ENCODE peak calls at places on chromosomes 12 and 14, in five cellular contexts. One of them, this sample, is unnamed.
A peak's percentile ranks its signal among the peaks of the same experiment; 100 is the strongest.

GRCh38 chr12:116864371-116865160 is 16.7 kb downstream of the HRK start:
- DNase-seq in omental fat pad: no peak
- DNase-seq in neural progenitor cell: no peak
- DNase-seq in fibroblast of the aortic adventitia: peak; percentile 85
- DNase-seq in progenitor cell of endocrine pancreas: no peak
- DNase-seq in this sample: no peak

GRCh38 chr14:33765251-33765650 is 185.6 kb downstream of the EGLN3 start:
- DNase-seq in omental fat pad: no peak
- DNase-seq in neural progenitor cell: peak; percentile 91
- DNase-seq in fibroblast of the aortic adventitia: peak; percentile 70
- DNase-seq in progenitor cell of endocrine pancreas: no peak
- DNase-seq in this sample: no peak

GRCh38 chr14:55448146-55448614 is 7.8 kb upstream of the TBPL2 start:
- DNase-seq in omental fat pad: no peak
- DNase-seq in neural progenitor cell: no peak
- DNase-seq in fibroblast of the aortic adventitia: peak; percentile 95
- DNase-seq in progenitor cell of endocrine pancreas: no peak
- DNase-seq in this sample: no peak

GRCh38 chr12:131054345-131055092 is 100.8 kb downstream of the ADGRD1 start:
- DNase-seq in omental fat pad: no peak
- DNase-seq in neural progenitor cell: no peak
- DNase-seq in fibroblast of the aortic adventitia: no peak
- DNase-seq in progenitor cell of endocrine pancreas: no peak
- DNase-seq in this sample: no peak

GRCh38 chr14:104749111-104749649 is 3.8 kb upstream of the SIVA1 start:
- DNase-seq in omental fat pad: no peak
- DNase-seq in neural progenitor cell: peak; percentile 42
- DNase-seq in fibroblast of the aortic adventitia: peak; percentile 61
- DNase-seq in progenitor cell of endocrine pancreas: no peak
- DNase-seq in this sample: no peak

GRCh38 chr12:89451876-89452275 is 72.7 kb downstream of the GALNT4 start:
- DNase-seq in omental fat pad: no peak
- DNase-seq in neural progenitor cell: peak; percentile 74
- DNase-seq in fibroblast of the aortic adventitia: peak; percentile 66
- DNase-seq in progenitor cell of endocrine pancreas: no peak
- DNase-seq in this sample: no peak

GRCh38 chr12:131402781-131403396 is 308.0 kb upstream of the SFSWAP start:
- DNase-seq in omental fat pad: no peak
- DNase-seq in neural progenitor cell: no peak
- DNase-seq in fibroblast of the aortic adventitia: no peak
- DNase-seq in progenitor cell of endocrine pancreas: no peak
- DNase-seq in this sample: no peak

GRCh38 chr12:45336762-45337596 is 121.1 kb downstream of the ANO6 start:
- DNase-seq in omental fat pad: no peak
- DNase-seq in neural progenitor cell: no peak
- DNase-seq in fibroblast of the aortic adventitia: peak; percentile 82
- DNase-seq in progenitor cell of endocrine pancreas: no peak
- DNase-seq in this sample: no peak

GRCh38 chr12:28998662-28999120 is 150.4 kb upstream of the FAR2 start:
- DNase-seq in omental fat pad: no peak
- DNase-seq in neural progenitor cell: peak; percentile 10
- DNase-seq in fibroblast of the aortic adventitia: peak; percentile 70
- DNase-seq in progenitor cell of endocrine pancreas: no peak
- DNase-seq in this sample: no peak

GRCh38 chr14:91144425-91145145 is 30.7 kb downstream of the DGLUCY start:
- DNase-seq in omental fat pad: no peak
- DNase-seq in neural progenitor cell: peak; percentile 27
- DNase-seq in fibroblast of the aortic adventitia: peak; percentile 78
- DNase-seq in progenitor cell of endocrine pancreas: no peak
- DNase-seq in this sample: no peak

GRCh38 chr14:92586001-92586947 is 72.7 kb downstream of the RIN3 start:
- DNase-seq in omental fat pad: no peak
- DNase-seq in neural progenitor cell: no peak
- DNase-seq in fibroblast of the aortic adventitia: peak; percentile 99
- DNase-seq in progenitor cell of endocrine pancreas: no peak
- DNase-seq in this sample: no peak

GRCh38 chr14:76640923-76641395 is 120.3 kb upstream of the VASH1 start:
- DNase-seq in omental fat pad: no peak
- DNase-seq in neural progenitor cell: no peak
- DNase-seq in fibroblast of the aortic adventitia: no peak
- DNase-seq in progenitor cell of endocrine pancreas: no peak
- DNase-seq in this sample: no peak

GRCh38 chr14:68137704-68138619 is 318.4 kb downstream of the RAD51B start:
- DNase-seq in omental fat pad: no peak
- DNase-seq in neural progenitor cell: peak; percentile 90
- DNase-seq in fibroblast of the aortic adventitia: peak; percentile 87
- DNase-seq in progenitor cell of endocrine pancreas: no peak
- DNase-seq in this sample: no peak

GRCh38 chr12:111450676-111451075 is 45.0 kb downstream of the SH2B3 start:
- DNase-seq in omental fat pad: no peak
- DNase-seq in neural progenitor cell: no peak
- DNase-seq in fibroblast of the aortic adventitia: no peak
- DNase-seq in progenitor cell of endocrine pancreas: no peak
- DNase-seq in this sample: no peak

GRCh38 chr14:56949828-56950227 is 139.5 kb upstream of the OTX2 start:
- DNase-seq in omental fat pad: no peak
- DNase-seq in neural progenitor cell: no peak
- DNase-seq in fibroblast of the aortic adventitia: no peak
- DNase-seq in progenitor cell of endocrine pancreas: no peak
- DNase-seq in this sample: no peak

GRCh38 chr14:20413785-20414117 is 450 bp upstream of the TEP1 start:
- DNase-seq in omental fat pad: no peak
- DNase-seq in neural progenitor cell: peak; percentile 38
- DNase-seq in fibroblast of the aortic adventitia: no peak
- DNase-seq in progenitor cell of endocrine pancreas: no peak
- DNase-seq in this sample: no peak

GRCh38 chr12:6823161-6824084 is 1.8 kb downstream of the GPR162 start:
- DNase-seq in omental fat pad: no peak
- DNase-seq in neural progenitor cell: no peak
- DNase-seq in fibroblast of the aortic adventitia: no peak
- DNase-seq in progenitor cell of endocrine pancreas: no peak
- DNase-seq in this sample: no peak

GRCh38 chr12:113625499-113625898 is 153.8 kb upstream of the LHX5 start:
- DNase-seq in omental fat pad: no peak
- DNase-seq in neural progenitor cell: no peak
- DNase-seq in fibroblast of the aortic adventitia: no peak
- DNase-seq in progenitor cell of endocrine pancreas: no peak
- DNase-seq in this sample: no peak

GRCh38 chr14:75306917-75307699 is 28.5 kb downstream of the FOS start:
- DNase-seq in omental fat pad: no peak
- DNase-seq in neural progenitor cell: peak; percentile 39
- DNase-seq in fibroblast of the aortic adventitia: no peak
- DNase-seq in progenitor cell of endocrine pancreas: no peak
- DNase-seq in this sample: no peak

GRCh38 chr14:57346741-57347140 is 43.6 kb upstream of the NAA30 start:
- DNase-seq in omental fat pad: no peak
- DNase-seq in neural progenitor cell: no peak
- DNase-seq in fibroblast of the aortic adventitia: no peak
- DNase-seq in progenitor cell of endocrine pancreas: no peak
- DNase-seq in this sample: no peak

GRCh38 chr14:68938515-68939423 is 40.3 kb downstream of the ACTN1 start:
- DNase-seq in omental fat pad: no peak
- DNase-seq in neural progenitor cell: no peak
- DNase-seq in fibroblast of the aortic adventitia: no peak
- DNase-seq in progenitor cell of endocrine pancreas: no peak
- DNase-seq in this sample: no peak

GRCh38 chr12:873954-874353 is 75.5 kb downstream of the RAD52 start:
- DNase-seq in omental fat pad: no peak
- DNase-seq in neural progenitor cell: no peak
- DNase-seq in fibroblast of the aortic adventitia: no peak
- DNase-seq in progenitor cell of endocrine pancreas: no peak
- DNase-seq in this sample: no peak

GRCh38 chr12:75622492-75622891 is 111.1 kb upstream of the KRR1 start:
- DNase-seq in omental fat pad: no peak
- DNase-seq in neural progenitor cell: no peak
- DNase-seq in fibroblast of the aortic adventitia: no peak
- DNase-seq in progenitor cell of endocrine pancreas: no peak
- DNase-seq in this sample: no peak

GRCh38 chr12:76252031-76252430 is 96.2 kb downstream of the BBS10 start:
- DNase-seq in omental fat pad: no peak
- DNase-seq in neural progenitor cell: no peak
- DNase-seq in fibroblast of the aortic adventitia: no peak
- DNase-seq in progenitor cell of endocrine pancreas: no peak
- DNase-seq in this sample: no peak

GRCh38 chr12:66668311-66668710 is 10.6 kb downstream of the GRIP1 start:
- DNase-seq in omental fat pad: no peak
- DNase-seq in neural progenitor cell: no peak
- DNase-seq in fibroblast of the aortic adventitia: no peak
- DNase-seq in progenitor cell of endocrine pancreas: no peak
- DNase-seq in this sample: no peak

GRCh38 chr14:100914597-100915021 is 11.1 kb upstream of the RTL1 start:
- DNase-seq in omental fat pad: no peak
- DNase-seq in neural progenitor cell: no peak
- DNase-seq in fibroblast of the aortic adventitia: peak; percentile 13
- DNase-seq in progenitor cell of endocrine pancreas: no peak
- DNase-seq in this sample: no peak

GRCh38 chr14:104550849-104551728 is 28.5 kb upstream of the C14orf180 start:
- DNase-seq in omental fat pad: peak; percentile 1
- DNase-seq in neural progenitor cell: no peak
- DNase-seq in fibroblast of the aortic adventitia: no peak
- DNase-seq in progenitor cell of endocrine pancreas: no peak
- DNase-seq in this sample: no peak

GRCh38 chr12:95805864-95806669 is 15.5 kb upstream of the NTN4 start:
- DNase-seq in omental fat pad: no peak
- DNase-seq in neural progenitor cell: no peak
- DNase-seq in fibroblast of the aortic adventitia: peak; percentile 98
- DNase-seq in progenitor cell of endocrine pancreas: no peak
- DNase-seq in this sample: no peak

GRCh38 chr12:122834229-122834920 is 882 bp upstream of the HIP1R start:
- DNase-seq in omental fat pad: no peak
- DNase-seq in neural progenitor cell: peak; percentile 95
- DNase-seq in fibroblast of the aortic adventitia: peak; percentile 67
- DNase-seq in progenitor cell of endocrine pancreas: peak; percentile 40
- DNase-seq in this sample: peak; percentile 14
- TF ChIP-seq CTCF in omental fat pad: no peak
- TF ChIP-seq CTCF in neural progenitor cell: peak; percentile 27
- TF ChIP-seq CTCF in fibroblast of the aortic adventitia: peak; percentile 38
- TF ChIP-seq CTCF in progenitor cell of endocrine pancreas: peak; percentile 22
- TF ChIP-seq CTCF in this sample: no peak

GRCh38 chr14:63852817-63853730 is at the start of gene SYNE2:
- DNase-seq in omental fat pad: no peak
- DNase-seq in neural progenitor cell: peak; percentile 94
- DNase-seq in fibroblast of the aortic adventitia: peak; percentile 65
- DNase-seq in progenitor cell of endocrine pancreas: peak; percentile 80
- DNase-seq in this sample: peak; percentile 83
- TF ChIP-seq CTCF in omental fat pad: no peak
- TF ChIP-seq CTCF in neural progenitor cell: peak; percentile 37
- TF ChIP-seq CTCF in fibroblast of the aortic adventitia: peak; percentile 14
- TF ChIP-seq CTCF in progenitor cell of endocrine pancreas: peak; percentile 37
- TF ChIP-seq CTCF in this sample: no peak

GRCh38 chr14:52067873-52068740 is 752 bp downstream of the NID2 start:
- DNase-seq in omental fat pad: no peak
- DNase-seq in neural progenitor cell: peak; percentile 65
- DNase-seq in fibroblast of the aortic adventitia: peak; percentile 56
- DNase-seq in progenitor cell of endocrine pancreas: peak; percentile 15
- DNase-seq in this sample: peak; percentile 23
- TF ChIP-seq CTCF in omental fat pad: no peak
- TF ChIP-seq CTCF in neural progenitor cell: no peak
- TF ChIP-seq CTCF in fibroblast of the aortic adventitia: no peak
- TF ChIP-seq CTCF in progenitor cell of endocrine pancreas: no peak
- TF ChIP-seq CTCF in this sample: no peak

GRCh38 chr12:73067616-73068015 is 795.4 kb downstream of the TRHDE start:
- DNase-seq in omental fat pad: no peak
- DNase-seq in neural progenitor cell: no peak
- DNase-seq in fibroblast of the aortic adventitia: no peak
- DNase-seq in progenitor cell of endocrine pancreas: no peak
- DNase-seq in this sample: no peak

DNA sequence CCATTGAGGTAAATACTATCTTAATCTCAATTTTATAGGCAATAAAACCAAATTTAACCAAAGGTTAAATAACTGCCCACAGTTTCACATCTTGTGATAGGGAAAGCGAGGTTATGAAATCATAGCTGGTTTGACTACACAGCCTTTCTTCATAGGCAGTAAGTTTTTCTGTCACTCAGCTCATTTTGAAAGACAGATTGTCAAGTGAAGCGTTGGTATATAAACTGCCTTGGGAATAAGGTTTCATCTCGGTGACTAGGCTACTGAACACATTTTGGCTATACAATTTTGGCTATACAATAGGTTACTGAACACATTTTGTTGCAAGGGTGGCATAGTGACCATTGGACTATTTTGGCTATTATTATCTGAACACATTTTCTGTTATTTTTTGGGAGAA is 793.7 kb downstream of the TRHDE start:
- DNase-seq in omental fat pad: no peak
- DNase-seq in neural progenitor cell: no peak
- DNase-seq in fibroblast of the aortic adventitia: no peak
- DNase-seq in progenitor cell of endocrine pancreas: no peak
- DNase-seq in this sample: no peak
- TF ChIP-seq CTCF in omental fat pad: no peak
- TF ChIP-seq CTCF in neural progenitor cell: no peak
- TF ChIP-seq CTCF in fibroblast of the aortic adventitia: no peak
- TF ChIP-seq CTCF in progenitor cell of endocrine pancreas: no peak
- TF ChIP-seq CTCF in this sample: no peak

GRCh38 chr14:106277503-106277902 is 751.1 kb downstream of the TMEM121 start:
- DNase-seq in omental fat pad: no peak
- DNase-seq in neural progenitor cell: no peak
- DNase-seq in fibroblast of the aortic adventitia: no peak
- DNase-seq in progenitor cell of endocrine pancreas: no peak
- DNase-seq in this sample: no peak
- TF ChIP-seq CTCF in omental fat pad: no peak
- TF ChIP-seq CTCF in neural progenitor cell: peak; percentile 20
- TF ChIP-seq CTCF in fibroblast of the aortic adventitia: no peak
- TF ChIP-seq CTCF in progenitor cell of endocrine pancreas: no peak
- TF ChIP-seq CTCF in this sample: no peak

This sample was measured in activated B cell treated with CpG ODN at 0.5 μM for 24 hours.